ENCODE peak calls at places on chromosomes 12 and 14, in four cellular contexts. F, X, B and L are unnamed samples.

GRCh38 chr14:95491936-95492608 is 24.4 kb downstream of the SYNE3 start:
- DNase-seq in F (no peak), X (no peak), B (no peak), L (no peak)

GRCh38 chr14:20675669-20676068 is 8.7 kb upstream of the RNASE4 start:
- DNase-seq in X (no peak), F (no peak), B (no peak), L (no peak)

GRCh38 chr14:23567186-23568020 is at the start of gene AP1G2:
- DNase-seq in F (peak), X (peak), B (peak), L (peak)

GRCh38 chr12:65602579-65603295 is 221.5 kb upstream of the HMGA2 start:
- DNase-seq in F (peak), B (peak), X (peak), L (no peak)

GRCh38 chr14:51500776-51501175 is 150.9 kb upstream of the FRMD6 start:
- DNase-seq in B (no peak), X (no peak), F (no peak), L (no peak)

GRCh38 chr14:94239416-94239815 is 53.7 kb downstream of the SERPINA10 start:
- DNase-seq in X (no peak), F (no peak), B (no peak), L (no peak)

GRCh38 chr12:98064501-98064900 is 450.9 kb upstream of the TMPO start:
- DNase-seq in X (peak), F (no peak), B (no peak), L (no peak)

GRCh38 chr14:77059276-77059934 is 30.9 kb upstream of the IRF2BPL start:
- DNase-seq in B (peak), X (peak), F (peak), L (no peak)

GRCh38 chr14:28243600-28243999 is 523.0 kb upstream of the FOXG1 start:
- DNase-seq in F (peak), B (no peak), X (peak), L (no peak)

GRCh38 chr14:75566321-75566720 is 12.1 kb upstream of the FLVCR2 start:
- DNase-seq in B (peak), X (peak), F (no peak), L (no peak)

GRCh38 chr12:57352166-57352565 is 78.7 kb downstream of the R3HDM2 start:
- DNase-seq in F (no peak), B (no peak), X (no peak), L (no peak)

GRCh38 chr12:67593041-67593870 is 55.3 kb upstream of the DYRK2 start:
- DNase-seq in X (peak), F (peak), B (peak), L (no peak)

GRCh38 chr12:24562761-24563392 is 386.0 kb downstream of the BCAT1 start:
- DNase-seq in B (peak), X (peak), F (peak), L (no peak)

GRCh38 chr12:89243786-89244185 is 108.5 kb downstream of the DUSP6 start:
- DNase-seq in B (peak), F (no peak), X (peak), L (no peak)

GRCh38 chr14:20522332-20522731 is 17.0 kb downstream of the RNASE10 start:
- DNase-seq in F (no peak), X (peak), B (no peak), L (no peak)

GRCh38 chr14:89178802-89179201 is 238.2 kb downstream of the FOXN3 start:
- DNase-seq in X (no peak), F (peak), B (peak), L (no peak)

GRCh38 chr12:38282886-38283285 is 33.7 kb upstream of the ALG10B start:
- DNase-seq in X (peak), B (no peak), F (no peak), L (no peak)

GRCh38 chr12:113846275-113846674 is 119.8 kb downstream of the RBM19 start:
- DNase-seq in F (no peak), X (no peak), B (peak), L (no peak)

GRCh38 chr12:65754744-65755595 is 69.3 kb upstream of the HMGA2 start:
- DNase-seq in F (no peak), X (no peak), B (no peak), L (no peak)

GRCh38 chr12:32021346-32021773 is 62.1 kb downstream of the RESF1 start:
- DNase-seq in F (no peak), B (no peak), X (no peak), L (no peak)

GRCh38 chr12:88952543-88952942 is 372.3 kb upstream of the KITLG start:
- DNase-seq in B (peak), X (peak), F (peak), L (no peak)

GRCh38 chr14:67513631-67514108 is 19.4 kb upstream of the PLEKHH1 start:
- DNase-seq in X (no peak), B (no peak), F (no peak), L (no peak)

GRCh38 chr14:103444837-103445524 is 59.8 kb downstream of the MARK3 start:
- DNase-seq in F (peak), B (no peak), X (peak), L (no peak)

GRCh38 chr14:74613211-74613914 is 1.3 kb upstream of the LTBP2 start:
- DNase-seq in X (no peak), F (no peak), B (no peak), L (no peak)

GRCh38 chr12:72089678-72090077 is 151.0 kb downstream of the TPH2 start:
- DNase-seq in X (no peak), B (no peak), F (no peak), L (no peak)

GRCh38 chr12:28278960-28279359 is 88.7 kb downstream of the CCDC91 start:
- DNase-seq in F (no peak), X (no peak), B (no peak), L (no peak)

GRCh38 chr12:49843871-49844437 is 1.0 kb upstream of the BCDIN3D start:
- DNase-seq in B (no peak), X (peak), F (peak), L (no peak)

GRCh38 chr12:45509187-45509586 is 220.3 kb upstream of the ARID2 start:
- DNase-seq in X (peak), B (no peak), F (no peak), L (no peak)

GRCh38 chr14:35155962-35156361 is 33.6 kb downstream of the PRORP start:
- DNase-seq in X (peak), F (peak), B (peak), L (no peak)

GRCh38 chr12:75452675-75453330 is 27.8 kb upstream of the GLIPR1 start:
- DNase-seq in X (peak), F (peak), B (peak), L (no peak)

GRCh38 chr12:58306266-58306995 is 365.1 kb downstream of the ATP23 start:
- DNase-seq in B (no peak), F (no peak), X (no peak), L (no peak)

GRCh38 chr12:68918960-68919359 is 14.0 kb downstream of the CPM start:
- DNase-seq in B (no peak), F (no peak), X (no peak), L (no peak)

GRCh38 chr12:6647083-6647604 is at the start of gene ACRBP:
- DNase-seq in B (peak), F (peak), X (peak), L (no peak)

GRCh38 chr14:94823556-94824341 is 53.8 kb upstream of the GSC start:
- DNase-seq in B (peak), F (no peak), X (no peak), L (no peak)

GRCh38 chr14:100827140-100827517 is 1.2 kb downstream of the MEG3 start:
- DNase-seq in F (peak), B (no peak), X (no peak), L (no peak)